ENCODE peak calls at places on chromosomes 2 and 18, in nine cellular contexts. C is HFFc6, B is kidney, X is endothelial cell, O is heart left ventricle, T is fibroblast of pulmonary artery, U is astrocyte of the spinal cord, L is tibial artery, P is right lobe of liver. R is an unnamed sample.

GRCh38 chr2:69538872-69539548 is 101.8 kb upstream of the NFU1 start:
- DNase-seq in T (no peak), U (no peak), X (no peak), C (no peak), L (no peak), B (no peak), O (no peak), P (no peak), R (no peak)

GRCh38 chr18:9706081-9706935 is 1.8 kb upstream of the RAB31 start:
- DNase-seq in X (no peak), C (peak; percentile 39), T (no peak), P (no peak), B (no peak), U (no peak), O (no peak), L (no peak), R (no peak)

GRCh38 chr2:81087646-81088045 is 783.1 kb upstream of the LRRTM1 start:
- DNase-seq in B (no peak), P (no peak), X (no peak), T (no peak), O (no peak), U (no peak), C (no peak), L (no peak), R (peak; percentile 68)

GRCh38 chr18:29661924-29662323 is 1380.6 kb downstream of the DSC3 start:
- DNase-seq in O (no peak), U (no peak), C (no peak), B (no peak), T (no peak), L (no peak), P (no peak), X (no peak), R (no peak)

GRCh38 chr2:226652388-226652787 is 147.2 kb downstream of the IRS1 start:
- DNase-seq in T (peak; percentile 92), C (peak; percentile 90), P (no peak), L (no peak), B (no peak), O (no peak), X (no peak), U (peak; percentile 99), R (no peak)

GRCh38 chr2:45585267-45585861 is 25.7 kb downstream of the SRBD1 start:
- DNase-seq in U (peak; percentile 60), C (peak; percentile 49), O (no peak), B (no peak), T (peak; percentile 77), X (no peak), P (no peak), L (no peak), R (no peak)

GRCh38 chr2:137172162-137172561 is 406.8 kb downstream of the THSD7B start:
- DNase-seq in U (no peak), X (no peak), L (no peak), P (no peak), O (no peak), C (peak; percentile 30), B (no peak), T (no peak), R (no peak)

GRCh38 chr2:215845839-215846586 is 167.3 kb downstream of the MREG start:
- DNase-seq in O (no peak), B (no peak), X (no peak), T (no peak), P (no peak), C (no peak), U (no peak), L (no peak), R (no peak)

GRCh38 chr18:3040183-3040582 is 27.2 kb upstream of the LPIN2 start:
- DNase-seq in L (no peak), C (no peak), U (no peak), X (no peak), B (no peak), O (no peak), T (no peak), P (no peak), R (no peak)

GRCh38 chr18:3012306-3012919 is 531 bp downstream of the LPIN2 start:
- DNase-seq in X (peak; percentile 42), T (no peak), P (peak; percentile 72), U (peak; percentile 57), O (peak; percentile 52), C (no peak), L (peak; percentile 80), B (peak; percentile 90), R (peak; percentile 65)

GRCh38 chr2:44902767-44903166 is 38.7 kb upstream of the SIX3 start:
- DNase-seq in U (no peak), O (no peak), P (no peak), X (no peak), B (no peak), L (no peak), T (no peak), C (no peak), R (no peak)

GRCh38 chr2:237574894-237575868 is 8.8 kb downstream of the PRLH start:
- DNase-seq in X (no peak), C (no peak), T (peak; percentile 31), U (no peak), O (peak; percentile 61), L (no peak), B (peak; percentile 84), P (peak; percentile 57), R (no peak)

GRCh38 chr2:20634430-20635095 is 16.3 kb downstream of the HS1BP3 start:
- DNase-seq in X (no peak), B (peak; percentile 74), C (peak; percentile 56), T (peak; percentile 73), L (peak; percentile 84), O (no peak), P (peak; percentile 44), U (peak; percentile 71), R (no peak)

GRCh38 chr18:10089881-10090280 is 176.1 kb downstream of the VAPA start:
- DNase-seq in C (no peak), L (no peak), T (no peak), P (no peak), B (no peak), X (no peak), O (no peak), U (no peak), R (no peak)

GRCh38 chr2:75561566-75562512 is 1.1 kb upstream of the EVA1A start:
- DNase-seq in T (no peak), O (no peak), U (peak; percentile 31), L (no peak), X (no peak), P (no peak), B (no peak), C (peak; percentile 25), R (no peak)

GRCh38 chr2:110853516-110853915 is 121.1 kb downstream of the ACOXL start:
- DNase-seq in X (peak; percentile 58), L (no peak), T (peak; percentile 16), P (no peak), B (no peak), U (peak; percentile 3), O (no peak), C (no peak), R (peak; percentile 67)

GRCh38 chr2:170525566-170525900 is 189.6 kb upstream of the SP5 start:
- DNase-seq in T (peak; percentile 93), O (peak; percentile 67), U (peak; percentile 98), X (no peak), P (no peak), C (peak; percentile 80), L (peak; percentile 93), B (peak; percentile 77), R (no peak)

GRCh38 chr2:175309799-175310198 is 128.3 kb upstream of the ATP5MC3 start:
- DNase-seq in T (peak; percentile 15), X (peak; percentile 53), B (no peak), U (peak; percentile 5), O (no peak), P (no peak), L (no peak), C (peak; percentile 15), R (peak; percentile 55)

GRCh38 chr2:104766683-104767082 is 87.2 kb upstream of the POU3F3 start:
- DNase-seq in L (no peak), B (no peak), C (no peak), P (no peak), O (no peak), T (no peak), X (no peak), U (peak; percentile 25), R (no peak)

GRCh38 chr18:4871197-4871596 is 325.9 kb downstream of the AKAIN1 start:
- DNase-seq in B (no peak), L (no peak), T (no peak), U (no peak), O (no peak), C (no peak), X (no peak), P (no peak), R (no peak)
- TF ChIP-seq CTCF in B (no peak), L (no peak), T (no peak), U (no peak), O (no peak), C (no peak), X (no peak), P (no peak), R (no peak)

GRCh38 chr2:86087936-86088850 is 17.5 kb downstream of the POLR1A start:
- DNase-seq in O (no peak), C (no peak), X (no peak), T (no peak), B (no peak), P (no peak), U (no peak), L (no peak), R (no peak)
- TF ChIP-seq CTCF in O (peak; percentile 13), C (peak; percentile 78), X (peak; percentile 66), T (peak; percentile 43), B (peak; percentile 11), P (no peak), U (peak; percentile 49), L (no peak), R (peak; percentile 66)

GRCh38 chr2:118565301-118565700 is 282.1 kb downstream of the EN1 start:
- DNase-seq in X (no peak), U (no peak), L (no peak), B (no peak), P (no peak), O (no peak), T (no peak), C (no peak), R (peak; percentile 28)

GRCh38 chr2:118568682-118569081 is 278.8 kb downstream of the EN1 start:
- DNase-seq in B (no peak), U (no peak), L (no peak), T (no peak), X (no peak), O (no peak), C (no peak), P (no peak), R (no peak)

GRCh38 chr2:118565816-118566540 is 281.5 kb downstream of the EN1 start:
- DNase-seq in B (no peak), P (no peak), X (no peak), L (no peak), O (no peak), C (no peak), T (no peak), U (no peak), R (no peak)

GRCh38 chr2:118569876-118570535 is 277.4 kb downstream of the EN1 start:
- DNase-seq in U (no peak), P (no peak), C (no peak), L (no peak), B (no peak), O (no peak), X (no peak), T (no peak), R (no peak)
- TF ChIP-seq CTCF in U (no peak), P (no peak), C (no peak), L (no peak), B (no peak), O (no peak), X (no peak), T (no peak), R (no peak)

GRCh38 chr2:239584986-239585385 is 184.2 kb upstream of the HDAC4 start:
- DNase-seq in P (peak; percentile 9), T (no peak), C (no peak), L (peak; percentile 40), U (no peak), B (peak; percentile 43), O (no peak), X (no peak), R (no peak)
- TF ChIP-seq CTCF in P (no peak), T (no peak), C (no peak), L (no peak), U (no peak), B (no peak), O (no peak), X (no peak), R (no peak)

R was measured in glutamatergic neuron.